ENCODE peak calls at places on chromosomes 3 and 15, in seven cellular contexts. M is uterus; L is Peyer's patch; V is left ventricle myocardium inferior; Q is heart left ventricle; N is CD8-positive, alpha-beta memory T cell; I is lower lobe of right lung. W is an unnamed sample.

GRCh38 chr3:50165388-50166308 is 10.5 kb downstream of the SEMA3F start:
- DNase-seq in M (no peak), L (no peak), V (no peak), Q (peak), N (no peak), I (no peak), W (no peak)

GRCh38 chr3:127218457-127218922 is 25.6 kb downstream of the PRR23E start:
- DNase-seq in M (no peak), L (no peak), V (no peak), Q (no peak), N (no peak), I (no peak), W (no peak)

GRCh38 chr15:71683401-71684274 is 126.7 kb upstream of the NR2E3 start:
- DNase-seq in M (no peak), L (no peak), V (no peak), Q (no peak), N (no peak), I (no peak), W (peak)

GRCh38 chr3:170560717-170561382 is 25.0 kb downstream of the SLC7A14 start:
- DNase-seq in M (no peak), L (no peak), V (no peak), Q (no peak), N (no peak), I (no peak), W (no peak)

GRCh38 chr3:188280627-188281026 is 126.7 kb downstream of the LPP start:
- DNase-seq in M (no peak), L (no peak), V (no peak), Q (no peak), N (no peak), I (no peak), W (no peak)

GRCh38 chr3:65810277-65810676 is 228.4 kb downstream of the MAGI1 start:
- DNase-seq in M (no peak), L (no peak), V (no peak), Q (no peak), N (no peak), I (no peak), W (no peak)

GRCh38 chr3:61236556-61236955 is 14.7 kb downstream of the FHIT start:
- DNase-seq in M (no peak), L (no peak), V (no peak), Q (no peak), N (no peak), I (no peak), W (no peak)

GRCh38 chr3:129602730-129603560 is 3.5 kb downstream of the PLXND1 start:
- DNase-seq in M (peak), L (no peak), V (peak), Q (peak), N (no peak), I (peak), W (peak)

GRCh38 chr3:61985020-61985419 is 388.3 kb downstream of the FEZF2 start:
- DNase-seq in M (no peak), L (no peak), V (no peak), Q (no peak), N (no peak), I (no peak), W (peak)

GRCh38 chr3:27576171-27576570 is 92.0 kb upstream of the SLC4A7 start:
- DNase-seq in M (no peak), L (no peak), V (no peak), Q (no peak), N (no peak), I (no peak), W (no peak)

GRCh38 chr15:45705510-45706473 is 71.0 kb downstream of the SQOR start:
- DNase-seq in M (peak), L (peak), V (peak), Q (no peak), N (peak), I (peak), W (peak)

GRCh38 chr3:172673210-172673679 is 37.6 kb downstream of the NCEH1 start:
- DNase-seq in M (peak), L (peak), V (peak), Q (peak), N (peak), I (peak), W (peak)

GRCh38 chr15:59439571-59439970 is 1.6 kb downstream of the FAM81A start:
- DNase-seq in M (no peak), L (no peak), V (no peak), Q (no peak), N (no peak), I (no peak), W (no peak)

GRCh38 chr3:64158334-64158733 is 66.9 kb downstream of the PRICKLE2 start:
- DNase-seq in M (no peak), L (no peak), V (no peak), Q (no peak), N (no peak), I (no peak), W (no peak)

GRCh38 chr3:153734777-153735551 is 386.2 kb upstream of the ARHGEF26 start:
- DNase-seq in M (no peak), L (no peak), V (no peak), Q (no peak), N (no peak), I (no peak), W (no peak)

GRCh38 chr3:146468234-146468931 is 978 bp downstream of the PLSCR2 start:
- DNase-seq in M (no peak), L (no peak), V (no peak), Q (no peak), N (no peak), I (no peak), W (peak)

DNA sequence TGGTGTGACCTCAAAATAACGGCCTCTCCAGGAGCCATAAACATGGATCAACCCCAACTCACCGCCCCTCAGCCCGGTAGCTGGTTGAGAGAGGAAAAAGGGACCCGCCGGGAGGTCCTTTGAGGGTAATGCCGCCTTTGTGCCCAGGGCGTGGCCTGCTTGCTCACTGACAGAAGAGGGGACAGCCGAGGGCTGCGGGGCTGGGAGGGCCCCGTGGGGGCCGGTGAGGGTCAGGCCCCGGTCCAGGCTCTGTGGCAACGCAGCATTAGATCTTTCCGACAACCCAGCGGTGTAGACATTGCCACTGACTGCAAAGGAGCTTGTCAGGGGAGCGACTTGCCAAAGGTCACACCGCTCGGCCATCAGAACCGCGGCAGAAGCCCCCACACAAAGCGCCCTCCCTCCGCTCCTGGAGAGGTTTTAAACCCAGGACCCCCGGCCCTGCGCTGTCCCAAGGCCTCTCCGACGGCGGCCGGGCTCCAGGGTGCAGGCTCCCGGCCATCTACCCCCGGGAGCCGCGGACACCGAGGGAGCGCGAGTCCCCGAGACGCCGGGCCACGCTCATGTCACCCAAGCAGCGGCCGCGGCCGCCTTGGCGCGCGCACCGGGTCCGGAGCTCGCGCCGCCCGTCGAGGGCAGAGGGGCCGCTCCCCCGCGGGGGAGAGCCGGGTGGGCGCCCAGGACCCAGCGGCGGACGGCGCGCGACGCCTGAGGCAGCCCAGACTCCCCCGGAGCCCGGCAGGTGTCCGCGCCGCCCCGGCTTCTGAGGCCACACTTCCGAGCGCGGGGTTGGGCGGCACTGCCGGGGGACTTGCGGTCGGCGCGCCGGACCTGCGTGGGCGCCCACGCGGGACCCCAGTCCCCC is 975 bp downstream of the PCSK6 start:
- DNase-seq in M (no peak), L (no peak), V (no peak), Q (no peak), N (no peak), I (no peak), W (no peak)
- H3K4me3 ChIP-seq in M (no peak), L (peak), V (peak), Q (peak), N (no peak), I (peak), W (no peak)

DNA sequence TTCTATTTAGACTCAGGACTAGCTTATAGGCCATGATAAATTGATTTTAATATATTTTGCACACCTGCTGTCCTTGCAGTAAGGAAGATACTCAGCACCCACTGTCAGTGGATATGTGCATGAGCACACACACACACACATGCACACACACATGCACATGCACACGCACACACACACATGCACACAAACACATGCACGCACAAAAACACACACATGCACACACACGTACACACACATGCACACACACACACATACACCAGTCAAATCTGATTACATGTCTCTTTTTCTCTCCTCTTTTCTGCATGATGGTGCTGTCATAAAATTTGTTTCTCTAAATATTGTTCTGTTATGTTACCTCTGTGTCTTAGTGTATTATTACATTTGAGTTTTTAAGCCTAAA is 87.3 kb upstream of the OSTN start:
- DNase-seq in M (no peak), L (no peak), V (no peak), Q (no peak), N (no peak), I (no peak), W (no peak)
- H3K4me3 ChIP-seq in M (no peak), L (no peak), V (no peak), Q (no peak), N (no peak), I (no peak), W (no peak)

GRCh38 chr3:48629894-48630293 is 5.4 kb downstream of the SLC26A6 start:
- DNase-seq in M (no peak), L (no peak), V (no peak), Q (peak), N (no peak), I (no peak), W (no peak)
- H3K4me3 ChIP-seq in M (no peak), L (no peak), V (no peak), Q (no peak), N (no peak), I (no peak), W (no peak)

GRCh38 chr3:57228734-57229505 is 1.4 kb downstream of the APPL1 start:
- DNase-seq in M (no peak), L (no peak), V (no peak), Q (no peak), N (no peak), I (no peak), W (peak)

GRCh38 chr3:57227930-57228733 is 603 bp downstream of the APPL1 start:
- DNase-seq in M (peak), L (peak), V (peak), Q (peak), N (peak), I (peak), W (peak)

GRCh38 chr3:57224856-57225255 is 2.7 kb upstream of the APPL1 start:
- DNase-seq in M (no peak), L (no peak), V (no peak), Q (no peak), N (no peak), I (no peak), W (no peak)

GRCh38 chr3:57226156-57226555 is 1.4 kb upstream of the APPL1 start:
- DNase-seq in M (no peak), L (no peak), V (no peak), Q (no peak), N (no peak), I (no peak), W (no peak)

GRCh38 chr3:57227204-57227929 is at the start of gene APPL1:
- DNase-seq in M (peak), L (peak), V (peak), Q (peak), N (peak), I (peak), W (peak)
- H3K4me3 ChIP-seq in M (peak), L (peak), V (peak), Q (peak), N (peak), I (peak), W (peak)

DNA sequence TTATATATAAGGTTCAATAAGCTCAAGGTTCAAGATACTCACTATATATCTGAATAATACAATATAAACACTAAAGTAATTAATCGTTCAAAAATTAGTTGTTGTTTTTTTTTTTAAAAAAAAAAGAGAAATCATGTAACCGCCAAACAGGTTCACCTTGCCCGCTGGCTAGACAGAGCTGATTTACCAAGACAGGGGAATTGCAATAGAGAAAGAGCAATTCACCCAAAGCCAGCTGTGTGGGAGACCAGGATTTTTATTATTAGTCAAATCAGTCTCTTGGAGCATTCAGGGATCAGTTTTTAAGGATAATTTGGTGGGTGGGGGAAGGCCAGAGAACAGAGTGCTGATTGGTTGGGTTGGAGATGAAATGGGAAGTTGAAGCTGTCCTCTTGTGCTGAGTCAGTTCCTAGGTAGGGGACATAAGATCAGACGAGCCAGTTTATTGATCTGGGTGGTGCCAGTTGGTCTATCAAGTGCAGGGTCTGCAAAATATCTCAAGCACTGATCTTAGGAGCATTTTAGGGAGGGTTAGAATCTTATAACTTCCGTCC is 7.9 kb downstream of the HIGD1A start:
- DNase-seq in M (no peak), L (no peak), V (no peak), Q (no peak), N (no peak), I (no peak), W (no peak)
- H3K4me3 ChIP-seq in M (no peak), L (no peak), V (no peak), Q (no peak), N (no peak), I (no peak), W (no peak)

DNA sequence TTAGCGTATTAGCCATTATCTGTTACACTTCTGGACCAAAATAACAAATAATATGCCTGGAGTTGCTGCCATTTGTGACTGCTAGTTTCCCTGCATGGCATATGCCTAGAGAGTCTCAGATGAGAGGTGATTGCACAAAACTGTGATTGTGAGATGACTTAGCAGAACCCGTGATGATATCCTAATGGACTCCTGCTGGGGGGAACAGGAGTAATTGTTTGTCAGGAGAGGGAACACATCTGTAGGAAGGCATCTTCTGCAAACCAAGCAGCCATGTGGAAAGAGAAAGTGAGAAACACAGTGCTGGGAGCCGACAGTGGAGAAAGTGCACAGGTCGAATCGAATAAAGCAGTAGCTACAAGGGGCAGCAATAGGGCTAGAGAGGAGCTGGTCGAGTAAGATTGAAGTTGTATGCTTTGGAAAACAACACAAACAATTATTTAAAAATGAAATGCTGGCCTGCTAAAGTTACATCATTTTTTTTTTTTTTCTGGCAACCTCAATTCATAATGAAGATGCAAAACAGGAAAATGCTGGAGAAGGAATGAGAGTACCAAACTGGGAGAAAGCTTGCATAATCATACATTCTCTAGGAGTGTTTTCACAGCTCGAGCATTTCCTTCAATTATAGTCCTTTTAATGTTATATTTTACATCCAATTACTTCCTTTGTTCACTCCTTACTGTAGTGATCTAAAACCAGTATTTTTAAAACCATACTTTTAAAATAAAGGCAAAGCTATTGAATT is 494.3 kb upstream of the AGTR1 start:
- DNase-seq in M (no peak), L (no peak), V (no peak), Q (no peak), N (no peak), I (no peak), W (peak)
- H3K4me3 ChIP-seq in M (no peak), L (no peak), V (no peak), Q (no peak), N (no peak), I (no peak), W (no peak)

DNA sequence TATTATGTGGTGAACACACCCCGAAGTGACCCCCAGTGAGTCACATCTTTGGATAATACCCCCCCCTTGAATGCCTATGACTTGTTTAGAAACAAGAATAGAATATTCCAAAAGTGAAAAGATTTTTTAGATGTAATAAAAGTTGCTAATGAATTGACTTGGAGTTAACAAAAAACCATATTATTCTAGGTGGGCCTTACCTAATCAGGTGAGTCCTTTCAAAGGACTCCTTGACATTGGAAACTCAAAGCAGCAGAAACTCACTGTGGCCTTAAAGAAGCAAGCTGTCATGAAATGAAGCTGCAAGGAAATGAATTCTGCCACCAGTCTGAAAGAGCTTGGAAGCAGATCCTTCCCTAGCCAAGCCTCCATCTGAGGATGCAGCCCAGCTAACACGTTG is 10.9 kb upstream of the ISL2 start:
- DNase-seq in M (no peak), L (no peak), V (no peak), Q (no peak), N (no peak), I (no peak), W (no peak)
- H3K4me3 ChIP-seq in M (no peak), L (no peak), V (no peak), Q (no peak), N (no peak), I (no peak), W (no peak)

DNA sequence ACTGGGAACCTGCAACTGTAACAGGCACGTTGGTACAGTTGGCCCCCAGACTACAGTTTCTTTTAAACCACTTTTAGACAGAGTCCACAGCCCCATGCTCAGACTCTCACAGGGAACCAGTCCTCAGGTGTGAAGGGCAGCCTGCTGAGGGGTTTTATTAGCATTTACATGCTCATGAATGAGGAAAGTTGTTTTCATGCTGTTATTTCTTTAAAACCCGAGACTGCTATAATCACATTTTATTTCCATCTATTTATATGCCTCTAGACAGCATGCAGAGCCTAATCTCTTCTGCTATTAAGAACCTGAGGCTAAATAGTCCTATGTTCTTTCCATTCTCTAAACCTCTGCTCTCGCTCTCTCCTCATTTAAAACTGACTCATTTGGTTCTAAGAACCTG is 26.3 kb upstream of the FSIP1 start:
- DNase-seq in M (no peak), L (no peak), V (no peak), Q (no peak), N (no peak), I (no peak), W (no peak)
- H3K4me3 ChIP-seq in M (no peak), L (no peak), V (no peak), Q (no peak), N (no peak), I (no peak), W (no peak)

GRCh38 chr15:68097029-68097428 is 42.9 kb downstream of the PIAS1 start:
- DNase-seq in M (no peak), L (no peak), V (no peak), Q (no peak), N (no peak), I (no peak), W (peak)

GRCh38 chr15:68098465-68098864 is 44.4 kb downstream of the PIAS1 start:
- DNase-seq in M (no peak), L (no peak), V (no peak), Q (no peak), N (no peak), I (no peak), W (no peak)

GRCh38 chr15:68103603-68104002 is 49.5 kb downstream of the PIAS1 start:
- DNase-seq in M (no peak), L (no peak), V (no peak), Q (no peak), N (no peak), I (no peak), W (no peak)

GRCh38 chr15:68096099-68096498 is 42.0 kb downstream of the PIAS1 start:
- DNase-seq in M (no peak), L (no peak), V (no peak), Q (no peak), N (no peak), I (no peak), W (no peak)

DNA sequence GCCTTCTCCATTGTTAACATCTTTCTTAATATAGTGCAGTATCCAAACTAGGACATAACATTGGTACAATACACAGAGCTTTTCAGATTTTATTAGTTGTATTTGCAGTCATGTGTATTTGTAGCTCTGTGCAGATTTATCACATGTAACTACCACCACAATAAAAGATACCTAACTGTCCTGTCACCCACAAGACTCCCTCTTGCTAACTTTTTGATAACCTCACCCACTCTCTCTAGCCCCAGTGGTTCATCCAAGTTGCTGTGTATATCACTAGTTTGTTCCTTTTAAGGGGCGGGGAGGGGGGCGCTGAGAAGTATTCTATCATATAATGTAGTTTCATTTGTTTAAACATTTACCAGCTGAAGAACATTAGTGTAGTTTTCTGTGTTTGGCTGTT is 46.1 kb downstream of the PIAS1 start:
- DNase-seq in M (no peak), L (no peak), V (no peak), Q (no peak), N (no peak), I (no peak), W (no peak)
- H3K4me3 ChIP-seq in M (no peak), L (no peak), V (no peak), Q (no peak), N (no peak), I (no peak), W (no peak)

W was measured in choroid plexus epithelial cell.